ENCODE peak calls at places on chromosomes 11 and 22, in seven cellular contexts. W is NCI-H187, P is DMS53, G is T-cell, U is Calu3, Z is A673, A is AG09319. F is an unnamed sample.

GRCh38 chr22:47197735-47198500 is 435.5 kb downstream of the TBC1D22A start:
- DNase-seq in P (no peak), Z (no peak), G (no peak), A (no peak), U (no peak), W (no peak), F (no peak)

GRCh38 chr11:75303544-75304224 is 47.8 kb downstream of the ARRB1 start:
- DNase-seq in A (no peak), G (no peak), U (no peak), W (no peak), Z (no peak), P (no peak), F (no peak)

GRCh38 chr11:125662689-125663088 is 18.0 kb downstream of the ACRV1 start:
- DNase-seq in W (no peak), G (no peak), A (no peak), P (no peak), U (no peak), Z (no peak), F (no peak)

GRCh38 chr11:20599424-20600346 is at the start of gene SLC6A5:
- DNase-seq in A (no peak), U (peak), P (peak), G (no peak), W (no peak), Z (peak), F (peak)

GRCh38 chr22:41041532-41041931 is 50.9 kb upstream of the EP300 start:
- DNase-seq in Z (no peak), U (no peak), A (no peak), P (no peak), G (no peak), W (no peak), F (no peak)

GRCh38 chr11:68438658-68439259 is 21.8 kb upstream of the PPP6R3 start:
- DNase-seq in U (no peak), A (no peak), G (no peak), Z (no peak), P (peak), W (no peak), F (no peak)

GRCh38 chr22:45302047-45302446 is 7.7 kb upstream of the FAM118A start:
- DNase-seq in G (no peak), Z (no peak), U (no peak), A (peak), W (no peak), P (peak), F (peak)

GRCh38 chr11:22761066-22761465 is 68.5 kb downstream of the SVIP start:
- DNase-seq in U (no peak), A (no peak), Z (no peak), G (no peak), W (no peak), P (no peak), F (no peak)

GRCh38 chr11:95520361-95520760 is 269.2 kb downstream of the FAM76B start:
- DNase-seq in P (no peak), G (no peak), W (no peak), Z (peak), A (no peak), U (no peak), F (no peak)

GRCh38 chr11:93842461-93842860 is 8.0 kb downstream of the VSTM5 start:
- DNase-seq in G (no peak), Z (no peak), A (peak), P (no peak), W (no peak), U (peak), F (no peak)

GRCh38 chr11:18027475-18027874 is 14.6 kb upstream of the SERGEF start:
- DNase-seq in Z (no peak), G (no peak), U (no peak), A (no peak), W (no peak), P (no peak), F (no peak)

GRCh38 chr22:49736538-49736937 is 91.1 kb downstream of the BRD1 start:
- DNase-seq in Z (no peak), A (no peak), G (no peak), W (no peak), U (no peak), P (no peak), F (no peak)

GRCh38 chr22:29053048-29053702 is 8.5 kb downstream of the C22orf31 start:
- DNase-seq in U (no peak), Z (no peak), P (no peak), A (no peak), W (no peak), G (no peak), F (no peak)

GRCh38 chr11:47915407-47916137 is 64.8 kb upstream of the PTPRJ start:
- DNase-seq in U (peak), G (peak), P (peak), A (no peak), Z (peak), W (no peak), F (no peak)

GRCh38 chr22:45907378-45907777 is 69.6 kb downstream of the WNT7B start:
- DNase-seq in P (no peak), A (no peak), Z (no peak), U (no peak), G (no peak), W (no peak), F (no peak)

GRCh38 chr22:24579242-24579569 is 13.7 kb downstream of the LRRC75B start:
- DNase-seq in U (no peak), A (no peak), G (no peak), Z (no peak), W (no peak), P (no peak), F (no peak)

GRCh38 chr11:130470832-130471706 is 22.6 kb downstream of the ADAMTS15 start:
- DNase-seq in W (no peak), Z (no peak), U (no peak), A (no peak), G (no peak), P (no peak), F (no peak)

GRCh38 chr11:8759634-8760033 is 77.0 kb downstream of the RPL27A start:
- DNase-seq in G (no peak), W (no peak), A (no peak), U (no peak), P (no peak), Z (no peak), F (no peak)

GRCh38 chr11:104163100-104164027 is 583 bp downstream of the PDGFD start:
- DNase-seq in Z (no peak), G (no peak), W (no peak), U (peak), P (peak), A (no peak), F (no peak)

GRCh38 chr11:65071907-65072630 is 11.8 kb downstream of the CDCA5 start:
- DNase-seq in A (no peak), Z (no peak), U (no peak), P (no peak), G (no peak), W (no peak), F (no peak)

GRCh38 chr11:1624621-1625020 is 2.7 kb upstream of the KRTAP5-4 start:
- DNase-seq in A (no peak), G (no peak), W (no peak), U (no peak), Z (no peak), P (no peak), F (no peak)

F was measured in HFF-Myc.